ENCODE peak calls at places on chromosomes 7 and 10, in six cellular contexts. C, X, E, T, I and V are unnamed samples.

GRCh38 chr7:37234928-37235327 is 213.7 kb downstream of the ELMO1 start:
- DNase-seq in I (no peak), T (no peak), X (no peak), E (no peak), C (no peak), V (no peak)

GRCh38 chr10:104045151-104046089 is 40.3 kb downstream of the COL17A1 start:
- DNase-seq in T (no peak), E (peak; percentile 58), I (no peak), X (no peak), C (no peak), V (peak; percentile 52)

GRCh38 chr10:124748206-124748605 is 4.0 kb upstream of the FAM53B start:
- DNase-seq in T (no peak), I (no peak), E (no peak), C (no peak), X (no peak), V (no peak)

GRCh38 chr7:71504697-71505441 is 372.9 kb downstream of the GALNT17 start:
- DNase-seq in C (no peak), X (no peak), T (no peak), I (no peak), E (no peak), V (no peak)

GRCh38 chr10:2210083-2210482 is 472.8 kb upstream of the ADARB2 start:
- DNase-seq in X (no peak), E (no peak), T (no peak), C (no peak), I (no peak), V (no peak)

GRCh38 chr10:73899401-73899780 is 11.5 kb upstream of the PLAU start:
- DNase-seq in T (no peak), E (no peak), C (no peak), X (no peak), I (no peak), V (peak; percentile 81)

GRCh38 chr7:22696672-22697071 is 30.3 kb upstream of the IL6 start:
- DNase-seq in E (no peak), C (no peak), T (no peak), X (no peak), I (no peak), V (no peak)

GRCh38 chr7:44615149-44615611 is 8.8 kb downstream of the OGDH start:
- DNase-seq in X (no peak), I (no peak), T (no peak), C (no peak), E (no peak), V (no peak)

GRCh38 chr10:125694874-125695273 is 11.9 kb upstream of the TEX36 start:
- DNase-seq in I (no peak), C (no peak), X (no peak), T (no peak), E (no peak), V (peak; percentile 38)

GRCh38 chr10:3043512-3044368 is 23.6 kb upstream of the PFKP start:
- DNase-seq in X (peak; percentile 19), E (peak; percentile 31), C (peak; percentile 52), T (peak; percentile 72), I (no peak), V (no peak)

GRCh38 chr7:140656548-140657515 is 15.9 kb upstream of the ADCK2 start:
- DNase-seq in E (no peak), I (no peak), C (peak; percentile 39), T (peak; percentile 67), X (no peak), V (no peak)

GRCh38 chr7:53988376-53988775 is 553.8 kb upstream of the VSTM2A start:
- DNase-seq in C (no peak), E (no peak), I (no peak), T (no peak), X (no peak), V (no peak)

GRCh38 chr10:79560160-79560709 is at the start of gene SFTPA2:
- DNase-seq in X (no peak), E (no peak), T (no peak), I (no peak), C (no peak), V (no peak)

GRCh38 chr7:4764402-4765007 is 10.9 kb upstream of the AP5Z1 start:
- DNase-seq in X (no peak), T (no peak), I (no peak), E (no peak), C (no peak), V (no peak)

GRCh38 chr10:112785089-112785488 is 165.0 kb upstream of the TCF7L2 start:
- DNase-seq in T (no peak), X (no peak), C (no peak), I (no peak), E (no peak), V (no peak)

GRCh38 chr7:144670251-144670650 is 165.6 kb downstream of the TPK1 start:
- DNase-seq in I (no peak), C (no peak), T (no peak), E (no peak), X (no peak), V (no peak)

GRCh38 chr10:12181065-12181775 is 14.5 kb downstream of the NUDT5 start:
- DNase-seq in I (no peak), C (peak; percentile 61), E (no peak), X (no peak), T (no peak), V (no peak)

GRCh38 chr7:131527462-131527861 is 29.0 kb downstream of the PODXL start:
- DNase-seq in C (no peak), I (no peak), E (no peak), X (no peak), T (no peak), V (no peak)

GRCh38 chr7:131530137-131530536 is 26.3 kb downstream of the PODXL start:
- DNase-seq in C (no peak), X (no peak), E (no peak), I (no peak), T (no peak), V (no peak)

GRCh38 chr7:131529617-131530016 is 26.8 kb downstream of the PODXL start:
- DNase-seq in I (no peak), E (no peak), T (no peak), X (no peak), C (no peak), V (no peak)

GRCh38 chr7:131525820-131526219 is 30.6 kb downstream of the PODXL start:
- DNase-seq in T (no peak), X (no peak), C (no peak), I (no peak), E (no peak), V (no peak)

GRCh38 chr7:131529179-131529578 is 27.2 kb downstream of the PODXL start:
- DNase-seq in E (no peak), I (no peak), C (no peak), X (no peak), T (no peak), V (no peak)
- H3K27ac ChIP-seq in E (no peak overlapping the region), I (no peak overlapping the region), C (no peak overlapping the region), X (no peak overlapping the region), T (no peak overlapping the region), V (no peak overlapping the region)

GRCh38 chr7:84479059-84479458 is 284.5 kb upstream of the SEMA3A start:
- DNase-seq in T (no peak), I (no peak), E (no peak), X (no peak), C (no peak), V (no peak)

GRCh38 chr7:84482476-84482875 is 287.9 kb upstream of the SEMA3A start:
- DNase-seq in I (no peak), T (no peak), C (no peak), X (no peak), E (no peak), V (no peak)

DNA sequence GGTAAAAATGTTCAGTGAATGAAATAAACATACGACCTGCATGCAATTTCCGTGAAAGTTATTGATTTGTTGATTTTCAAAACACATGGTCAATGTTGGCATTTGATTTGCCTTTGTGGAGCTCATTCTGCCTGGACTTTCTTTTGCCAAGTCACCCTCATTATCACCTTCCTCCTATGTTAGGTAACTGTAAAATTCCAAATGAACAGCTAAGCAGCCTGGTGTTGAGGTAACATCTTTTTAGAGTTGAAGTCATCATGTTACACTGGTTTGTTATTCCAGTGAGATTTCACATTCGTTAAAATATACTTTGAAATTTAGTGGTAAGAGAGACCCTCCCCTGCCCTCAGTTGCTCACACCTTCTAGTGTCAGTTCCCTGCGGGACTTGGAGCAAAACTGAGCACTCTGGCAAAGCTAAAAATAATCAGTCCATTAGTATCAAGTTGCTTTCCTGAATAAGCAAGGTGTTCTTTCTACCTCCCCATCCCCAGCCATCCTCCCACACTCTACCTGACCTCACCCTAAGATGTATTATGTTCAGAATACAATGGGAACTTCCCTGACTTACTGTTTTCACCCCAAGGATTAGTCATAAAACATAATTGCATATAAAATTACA is 283.3 kb upstream of the SEMA3A start:
- DNase-seq in T (no peak), I (no peak), C (no peak), E (no peak), X (no peak), V (no peak)
- H3K27ac ChIP-seq in T (no peak overlapping the region), I (no peak overlapping the region), C (no peak overlapping the region), E (no peak overlapping the region), X (no peak overlapping the region), V (no peak overlapping the region)

DNA sequence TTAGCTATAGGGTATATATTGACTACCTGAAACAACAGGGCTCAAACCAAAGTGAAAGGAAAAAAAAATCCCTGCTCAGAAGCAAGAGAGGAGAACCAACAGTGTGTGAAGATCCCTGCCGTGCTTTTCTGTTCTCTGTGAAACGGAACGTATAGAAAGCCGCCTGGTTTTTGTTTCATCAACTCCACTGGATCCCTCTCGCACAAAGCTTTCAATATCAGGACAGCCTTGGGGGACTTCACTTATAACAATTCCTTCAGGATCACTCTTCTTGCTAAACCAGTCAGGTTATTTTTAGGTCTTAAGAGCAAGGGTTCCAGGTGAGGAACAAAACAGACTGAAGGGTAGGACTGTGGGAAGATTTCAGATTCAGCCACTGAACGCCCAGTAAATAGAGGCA is 151.1 kb upstream of the CACNA2D1 start:
- DNase-seq in E (no peak), T (no peak), I (no peak), C (no peak), X (no peak), V (no peak)
- H3K27ac ChIP-seq in E (no peak overlapping the region), T (no peak overlapping the region), I (no peak overlapping the region), C (no peak overlapping the region), X (no peak overlapping the region), V (no peak overlapping the region)

GRCh38 chr10:91597397-91597881 is 35.4 kb downstream of the PPP1R3C start:
- DNase-seq in T (no peak), X (no peak), E (no peak), C (no peak), I (no peak), V (no peak)
- H3K27ac ChIP-seq in T (no peak overlapping the region), X (no peak overlapping the region), E (peak overlapping the region; percentile 76), C (no peak overlapping the region), I (peak overlapping the region; percentile 82), V (peak overlapping the region; percentile 58)

DNA sequence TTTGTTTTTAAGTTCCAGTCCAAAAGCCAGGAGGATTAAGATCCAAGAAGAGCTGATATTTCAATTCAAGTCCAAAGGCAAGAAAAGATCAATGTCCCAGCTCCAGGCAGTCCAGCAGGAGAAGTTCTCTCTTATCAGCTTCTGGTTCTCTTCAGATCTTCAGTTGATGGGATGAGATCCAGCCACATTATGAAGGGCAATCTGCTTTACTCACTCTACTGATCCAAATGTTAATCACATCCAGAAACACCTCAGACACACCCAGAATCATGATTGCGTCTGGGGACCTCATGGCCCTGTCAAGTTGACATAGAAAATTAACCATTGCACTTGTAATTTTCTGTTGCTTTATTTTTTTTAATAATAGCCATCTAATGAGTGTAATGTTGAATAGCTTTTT is 178.4 kb downstream of the HERPUD2 start:
- DNase-seq in T (no peak), C (no peak), I (no peak), X (no peak), E (no peak), V (no peak)
- H3K27ac ChIP-seq in T (no peak overlapping the region), C (no peak overlapping the region), I (no peak overlapping the region), X (no peak overlapping the region), E (no peak overlapping the region), V (no peak overlapping the region)